ENCODE peak calls at places on chromosomes 7 and 10, in five cellular contexts. D is stimulated activated naive CD4-positive, alpha-beta T cell treated with Interleukin-2 at 50 U/mL for 16 hours; Z is astrocyte of the spinal cord; X is GM13977; V is iPS DF 19.7. E is an unnamed sample.

GRCh38 chr7:139940866-139941265 is 111.8 kb downstream of the TBXAS1 start:
- DNase-seq in V (no peak), Z (no peak), D (no peak), X (no peak), E (no peak)

GRCh38 chr10:1363466-1364121 is 307.4 kb downstream of the WDR37 start:
- DNase-seq in V (no peak), Z (no peak), D (no peak), X (no peak), E (no peak)

GRCh38 chr10:118853916-118854315 is 99.1 kb upstream of the CACUL1 start:
- DNase-seq in X (no peak), Z (no peak), V (no peak), D (no peak), E (no peak)

GRCh38 chr10:27153855-27154198 is 357 bp downstream of the YME1L1 start:
- DNase-seq in X (peak), V (no peak), Z (no peak), D (peak), E (no peak)

GRCh38 chr10:43170491-43170890 is 32.2 kb downstream of the CSGALNACT2 start:
- DNase-seq in Z (peak), V (no peak), X (no peak), D (no peak), E (no peak)

GRCh38 chr7:18698258-18698734 is 202.7 kb downstream of the HDAC9 start:
- DNase-seq in Z (no peak), X (no peak), V (no peak), D (no peak), E (no peak)

GRCh38 chr7:6367701-6368211 is 80.0 kb downstream of the DAGLB start:
- DNase-seq in Z (peak), D (no peak), X (no peak), V (no peak), E (no peak)

GRCh38 chr10:3294919-3295318 is 122.3 kb upstream of the PITRM1 start:
- DNase-seq in D (no peak), Z (peak), V (no peak), X (no peak), E (no peak)

GRCh38 chr7:38929460-38930171 is 20.6 kb upstream of the VPS41 start:
- DNase-seq in Z (no peak), X (no peak), V (no peak), D (no peak), E (no peak)

GRCh38 chr10:112565434-112566053 is 118.5 kb downstream of the VTI1A start:
- DNase-seq in Z (peak), V (peak), D (no peak), X (peak), E (no peak)

GRCh38 chr7:20299647-20300312 is 30.9 kb upstream of the ITGB8 start:
- DNase-seq in X (no peak), V (no peak), Z (peak), D (no peak), E (no peak)

GRCh38 chr10:11232222-11232961 is 214.7 kb downstream of the CELF2 start:
- DNase-seq in D (peak), Z (no peak), V (no peak), X (no peak), E (no peak)

GRCh38 chr10:121928528-121928884 is 675 bp upstream of the ATE1 start:
- DNase-seq in X (peak), D (no peak), V (no peak), Z (peak), E (no peak)

GRCh38 chr7:99409814-99410213 is 1.0 kb downstream of the BUD31 start:
- DNase-seq in V (no peak), X (no peak), Z (no peak), D (no peak), E (no peak)

GRCh38 chr7:27160147-27160545 is 3.7 kb upstream of the HOXA7 start:
- DNase-seq in X (no peak), Z (no peak), D (no peak), V (no peak), E (peak)

E was measured in sciatic nerve.